ENCODE peak calls at places on chromosomes 7 and 10, in eight cellular contexts. E is SK-N-SH, W is Calu3, V is fibroblast of the aortic adventitia, S is mammary epithelial cell, Y is BJ, X is endothelial cell, C is hepatocyte. N is an unnamed sample.

GRCh38 chr7:121954803-121955202 is 81.8 kb downstream of the PTPRZ1 start:
- DNase-seq in S (peak), E (no peak), X (no peak), V (peak), W (no peak), C (no peak), Y (no peak), N (no peak)

GRCh38 chr10:23146069-23146657 is 45.9 kb upstream of the PTF1A start:
- DNase-seq in C (no peak), Y (no peak), V (no peak), W (no peak), E (no peak), S (no peak), X (no peak), N (no peak)

GRCh38 chr7:132422502-132423101 is 153.7 kb downstream of the PLXNA4 start:
- DNase-seq in S (no peak), V (peak), Y (no peak), E (no peak), W (no peak), C (peak), X (no peak), N (peak)

GRCh38 chr7:142557971-142558582 is 191.2 kb upstream of the PRSS1 start:
- DNase-seq in Y (no peak), S (peak), C (peak), W (peak), E (peak), X (peak), V (peak), N (peak)

GRCh38 chr7:43071604-43072003 is 40.8 kb upstream of the HECW1 start:
- DNase-seq in E (peak), V (peak), S (no peak), W (peak), C (peak), X (peak), Y (no peak), N (peak)

GRCh38 chr10:119270893-119271361 is 63.6 kb downstream of the GRK5 start:
- DNase-seq in W (peak), Y (no peak), X (peak), C (peak), V (peak), E (no peak), S (no peak), N (no peak)

GRCh38 chr10:73814896-73815718 is 3.7 kb upstream of the NDST2 start:
- DNase-seq in V (no peak), C (no peak), E (peak), X (no peak), Y (no peak), S (no peak), W (peak), N (no peak)

GRCh38 chr7:55367283-55367840 is 2.2 kb downstream of the LANCL2 start:
- DNase-seq in E (no peak), C (no peak), Y (no peak), V (no peak), S (no peak), W (no peak), X (no peak), N (no peak)

GRCh38 chr7:36863901-36864701 is 139.8 kb upstream of the AOAH start:
- DNase-seq in W (no peak), X (no peak), V (no peak), Y (no peak), E (peak), C (peak), S (no peak), N (no peak)

GRCh38 chr7:1505731-1506550 is 1.8 kb upstream of the INTS1 start:
- DNase-seq in S (no peak), V (no peak), X (no peak), W (peak), C (no peak), Y (no peak), E (no peak), N (no peak)

GRCh38 chr7:38451840-38452239 is 178.4 kb upstream of the TARP start:
- DNase-seq in X (no peak), E (peak), C (peak), W (no peak), S (peak), Y (no peak), V (peak), N (no peak)

GRCh38 chr7:84613411-84613810 is 418.8 kb upstream of the SEMA3A start:
- DNase-seq in V (no peak), X (no peak), W (no peak), E (no peak), Y (no peak), S (no peak), C (no peak), N (no peak)

GRCh38 chr10:16832351-16833080 is 15.3 kb upstream of the RSU1 start:
- DNase-seq in S (peak), Y (peak), E (no peak), C (no peak), X (no peak), W (peak), V (peak), N (no peak)

GRCh38 chr7:138885383-138886147 is 87.6 kb upstream of the ATP6V0A4 start:
- DNase-seq in W (no peak), V (no peak), C (no peak), X (peak), E (no peak), S (no peak), Y (no peak), N (no peak)

GRCh38 chr10:5892007-5892406 is 2.0 kb downstream of the FBH1 start:
- DNase-seq in E (no peak), W (no peak), Y (no peak), S (no peak), V (peak), C (no peak), X (no peak), N (no peak)

GRCh38 chr7:113764401-113765035 is 154.3 kb downstream of the PPP1R3A start:
- DNase-seq in W (no peak), S (peak), E (no peak), Y (no peak), X (no peak), C (no peak), V (no peak), N (no peak)

GRCh38 chr10:98664329-98665042 is 217.8 kb upstream of the HPS1 start:
- DNase-seq in W (peak), X (peak), E (peak), Y (no peak), S (peak), V (peak), C (no peak), N (no peak)

GRCh38 chr10:34526758-34527730 is 288.1 kb downstream of the PARD3 start:
- DNase-seq in C (peak), W (no peak), X (no peak), Y (peak), S (peak), V (peak), E (no peak), N (no peak)
- TF ChIP-seq CTCF in C (no peak), W (no peak), X (no peak), Y (no peak), S (no peak), V (peak), E (peak), N (no peak)

GRCh38 chr7:71740196-71740560 is 608.2 kb downstream of the GALNT17 start:
- DNase-seq in Y (no peak), S (no peak), V (no peak), E (no peak), X (no peak), C (no peak), W (no peak), N (no peak)

GRCh38 chr7:71739520-71740195 is 607.7 kb downstream of the GALNT17 start:
- DNase-seq in Y (no peak), C (no peak), V (no peak), X (no peak), E (no peak), W (no peak), S (no peak), N (no peak)

GRCh38 chr7:71733108-71733870 is 601.3 kb downstream of the GALNT17 start:
- DNase-seq in E (peak), Y (no peak), S (peak), V (peak), C (peak), X (peak), W (peak), N (peak)

DNA sequence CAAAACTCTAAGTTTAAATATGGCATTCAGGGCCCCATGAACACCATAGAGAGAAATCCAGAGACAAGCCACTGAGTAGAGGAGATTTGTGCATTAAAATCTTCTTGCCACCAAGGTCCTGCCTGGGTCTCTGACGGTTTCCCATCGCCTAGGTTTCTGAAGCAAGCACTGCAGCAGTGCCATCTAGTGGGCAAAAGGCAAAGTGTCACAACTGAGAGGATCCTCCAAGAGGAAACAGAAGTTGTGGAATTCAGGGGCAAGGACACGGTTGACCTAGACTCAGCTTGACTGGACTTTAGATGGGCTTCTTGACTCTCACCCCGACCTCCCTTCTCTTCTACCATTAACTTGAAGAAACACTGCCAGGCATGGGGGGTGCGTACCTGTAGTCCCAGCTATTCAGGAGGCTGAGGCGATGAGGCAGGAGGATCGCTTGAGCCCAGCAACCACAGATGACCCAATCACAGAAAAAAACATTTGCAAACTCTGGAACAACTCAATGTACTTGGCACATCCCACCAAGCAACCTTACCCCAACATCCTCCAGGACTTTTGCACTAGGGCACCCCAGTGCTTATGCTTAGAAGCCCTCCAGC is 604.1 kb downstream of the GALNT17 start:
- DNase-seq in X (peak), C (peak), W (peak), S (peak), V (peak), E (peak), Y (no peak), N (peak)
- TF ChIP-seq CTCF in X (peak), C (peak), W (peak), S (peak), V (peak), E (peak), Y (peak), N (peak)

DNA sequence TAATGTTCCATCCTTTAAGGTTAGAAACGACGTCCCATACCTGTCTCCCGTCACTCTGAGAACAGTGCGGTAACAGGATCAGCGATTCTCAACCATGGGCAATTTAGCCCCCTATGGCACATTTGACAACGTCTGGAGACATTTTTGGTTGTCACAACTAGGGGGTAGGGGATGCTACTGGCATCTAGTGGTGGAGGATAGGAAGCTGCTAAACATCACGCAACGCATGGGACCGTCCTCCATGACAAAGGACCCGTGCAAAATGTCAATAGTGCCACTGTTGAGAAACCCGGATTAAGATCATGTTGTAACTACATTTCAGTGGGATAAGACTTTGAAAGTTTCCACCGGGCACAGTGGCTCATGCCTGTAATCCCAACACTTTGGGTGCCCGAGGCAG is 5.0 kb upstream of the PAXIP1 start:
- DNase-seq in X (peak), V (no peak), Y (no peak), W (no peak), E (peak), S (no peak), C (no peak), N (no peak)
- TF ChIP-seq CTCF in X (no peak), V (peak), Y (peak), W (no peak), E (peak), S (no peak), C (peak), N (peak)

GRCh38 chr7:101707587-101707986 is 78.5 kb upstream of the MYL10 start:
- DNase-seq in C (peak), W (no peak), X (no peak), V (no peak), S (no peak), E (no peak), Y (no peak), N (no peak)
- TF ChIP-seq CTCF in C (no peak), W (no peak), X (no peak), V (no peak), S (peak), E (no peak), Y (no peak), N (no peak)

DNA sequence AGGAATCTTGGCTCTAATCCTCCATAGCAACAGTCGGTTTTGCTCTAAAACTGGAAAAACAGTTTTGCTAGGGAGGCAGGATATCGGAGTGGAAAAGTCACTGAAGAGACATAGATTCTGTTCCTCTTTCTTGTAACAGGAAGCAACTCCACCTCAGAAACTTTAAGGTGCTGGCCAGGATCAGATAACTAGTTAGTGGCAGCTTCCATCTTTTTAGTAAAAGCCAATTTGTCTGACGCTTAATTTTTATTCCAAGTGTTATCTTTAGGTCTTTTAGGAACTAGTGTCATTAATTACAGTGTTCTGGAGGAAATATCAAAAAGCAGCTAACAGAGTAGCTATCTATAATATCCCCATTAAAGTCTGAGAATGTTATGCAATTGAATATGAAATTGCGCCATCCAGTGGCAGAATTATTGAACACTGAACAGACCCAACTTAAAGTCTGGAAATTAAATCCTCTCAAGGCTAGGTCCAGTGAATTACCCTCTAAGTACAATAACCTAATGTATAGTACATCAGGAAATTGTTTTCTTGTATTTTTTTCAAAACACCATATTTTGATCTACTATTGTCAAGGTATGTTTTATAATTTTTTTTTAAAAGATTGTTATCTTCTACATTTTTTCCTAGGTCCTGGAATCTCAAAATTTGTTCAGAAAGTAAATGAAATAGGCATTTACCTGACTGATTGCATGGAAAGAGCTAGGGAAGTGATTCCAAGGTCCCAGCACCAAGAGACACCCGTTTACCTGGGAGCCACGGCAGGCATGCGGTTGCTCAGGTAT is 65.9 kb upstream of the CC2D2B start:
- DNase-seq in E (peak), S (peak), V (peak), W (peak), Y (no peak), X (peak), C (peak), N (peak)
- TF ChIP-seq CTCF in E (peak), S (peak), V (peak), W (peak), Y (peak), X (peak), C (peak), N (peak)

DNA sequence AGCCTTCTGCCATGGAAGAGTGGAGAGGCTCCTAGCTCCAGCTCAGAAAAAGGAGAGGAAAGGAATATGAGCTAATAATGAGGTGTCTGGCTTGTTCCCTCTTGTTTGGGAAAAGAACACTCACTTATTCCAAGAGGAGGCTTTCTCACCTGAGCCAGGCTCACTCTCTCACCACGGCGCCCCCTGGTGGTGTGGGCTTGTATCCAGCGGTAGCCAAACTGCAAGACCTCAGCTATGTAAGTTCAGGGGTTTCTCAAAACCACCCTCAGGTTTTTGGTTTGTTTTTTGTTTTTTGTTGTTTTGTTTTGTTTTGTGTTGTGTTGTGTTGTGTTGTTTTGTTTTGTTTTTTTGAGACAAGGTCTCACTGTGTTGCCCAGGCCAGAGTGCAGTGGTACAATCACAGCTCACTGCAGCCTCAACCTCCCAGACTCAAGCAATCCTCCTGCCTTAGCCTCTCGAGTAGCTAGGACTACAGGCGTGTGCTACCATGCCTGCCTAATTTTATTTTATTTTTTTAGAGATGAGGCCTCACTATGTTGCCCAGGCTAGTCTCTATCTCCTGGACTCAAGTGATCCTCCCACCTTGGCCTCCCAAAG is 124.0 kb downstream of the TMEM130 start:
- DNase-seq in W (peak), E (peak), S (peak), X (peak), C (peak), Y (no peak), V (peak), N (peak)
- TF ChIP-seq CTCF in W (peak), E (peak), S (peak), X (peak), C (peak), Y (peak), V (peak), N (peak)

GRCh38 chr7:20993693-20994092 is 207.0 kb upstream of the SP8 start:
- DNase-seq in C (no peak), E (no peak), V (no peak), W (no peak), X (no peak), S (no peak), Y (no peak), N (no peak)

DNA sequence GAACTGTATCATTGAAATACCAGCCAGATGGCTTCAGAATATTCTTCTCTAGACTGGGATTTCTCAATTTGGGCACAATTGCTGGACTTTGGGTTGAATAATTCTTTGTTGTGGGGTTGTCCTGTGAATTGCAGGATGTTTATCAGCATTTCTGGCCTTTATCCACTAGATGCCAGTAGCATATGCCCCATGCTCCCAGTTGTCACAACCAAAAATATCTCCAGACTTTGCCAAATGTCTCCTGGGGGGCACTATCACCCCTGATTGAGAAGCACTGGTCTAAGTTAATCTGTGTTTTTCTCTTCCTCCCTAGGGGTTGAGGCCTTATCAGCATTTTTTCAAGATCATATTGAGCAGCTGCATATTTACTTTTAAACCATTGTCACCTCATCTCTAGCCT is 204.9 kb upstream of the SP8 start:
- DNase-seq in C (no peak), W (no peak), X (no peak), V (no peak), Y (no peak), S (peak), E (no peak), N (no peak)
- TF ChIP-seq CTCF in C (no peak), W (peak), X (no peak), V (no peak), Y (no peak), S (peak), E (no peak), N (no peak)

DNA sequence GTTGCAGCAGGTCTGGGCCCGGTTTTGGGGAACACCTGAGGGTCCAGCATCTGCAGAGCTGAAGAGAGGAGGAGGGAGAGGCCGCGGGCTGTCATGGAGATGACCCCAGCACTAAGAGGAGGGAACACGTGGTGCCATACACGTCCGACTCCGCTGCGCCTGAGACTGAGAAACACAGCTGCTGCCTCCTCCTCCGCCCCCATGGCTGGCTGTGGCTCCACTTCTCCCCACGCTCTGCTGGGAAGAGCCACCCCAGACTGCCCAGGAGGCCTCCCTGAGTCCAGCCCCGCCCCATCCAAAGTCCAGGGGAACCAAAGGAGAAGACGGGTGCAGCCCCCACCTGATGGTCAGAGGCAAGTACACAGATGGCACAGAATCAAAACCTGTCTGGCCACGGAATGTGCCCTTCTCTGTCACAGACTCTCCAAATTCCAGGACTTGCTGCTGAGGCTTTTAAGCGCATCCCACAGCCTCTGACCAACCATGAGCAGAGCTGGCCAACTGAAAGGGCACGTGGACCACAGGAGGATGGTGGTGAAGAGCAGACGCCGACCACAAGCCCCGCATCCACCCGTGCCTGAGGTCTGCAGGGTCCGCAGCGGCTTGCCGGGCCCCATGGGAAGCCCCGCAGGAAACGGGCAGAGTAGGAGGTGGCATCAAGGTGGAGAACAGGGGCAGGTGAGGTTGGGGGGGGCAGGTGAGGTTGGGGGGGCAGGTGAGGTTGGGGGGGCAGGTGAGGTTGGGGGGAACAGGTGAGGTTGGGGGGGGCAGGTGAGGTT is 24.0 kb downstream of the STK32C start:
- DNase-seq in Y (no peak), X (no peak), W (no peak), S (no peak), V (no peak), E (no peak), C (peak), N (no peak)
- TF ChIP-seq CTCF in Y (no peak), X (no peak), W (no peak), S (no peak), V (no peak), E (no peak), C (no peak), N (no peak)

GRCh38 chr10:100829103-100829870 is 83.5 kb upstream of the SLF2 start:
- DNase-seq in W (no peak), V (no peak), E (peak), S (no peak), X (no peak), C (no peak), Y (no peak), N (peak)
- TF ChIP-seq CTCF in W (no peak), V (no peak), E (no peak), S (no peak), X (no peak), C (no peak), Y (no peak), N (no peak)

GRCh38 chr10:113104071-113104470 is 154.0 kb downstream of the TCF7L2 start:
- DNase-seq in Y (peak), X (no peak), S (no peak), C (no peak), W (no peak), V (peak), E (peak), N (no peak)

GRCh38 chr10:113111260-113111659 is 161.2 kb downstream of the TCF7L2 start:
- DNase-seq in S (no peak), E (no peak), C (no peak), X (no peak), V (no peak), W (no peak), Y (no peak), N (no peak)

GRCh38 chr10:113108948-113109347 is 158.9 kb downstream of the TCF7L2 start:
- DNase-seq in E (no peak), V (no peak), Y (no peak), W (no peak), C (no peak), X (no peak), S (no peak), N (no peak)

GRCh38 chr10:113111900-113112853 is 162.1 kb downstream of the TCF7L2 start:
- DNase-seq in Y (peak), X (no peak), W (no peak), S (peak), V (peak), E (no peak), C (no peak), N (no peak)

GRCh38 chr10:113108180-113108835 is 158.3 kb downstream of the TCF7L2 start:
- DNase-seq in S (no peak), X (peak), E (peak), W (peak), V (no peak), Y (no peak), C (no peak), N (peak)
- TF ChIP-seq CTCF in S (peak), X (peak), E (peak), W (peak), V (peak), Y (peak), C (peak), N (peak)